ENCODE peak calls at places on chromosomes 5 and 9, in eight cellular contexts. X, R, P, S, D, L, U and Y are unnamed samples.

GRCh38 chr5:178590141-178590923 is at the start of gene COL23A1:
- DNase-seq in X (peak; percentile 54), R (peak; percentile 59), P (peak; percentile 47), S (peak; percentile 60), D (peak; percentile 23), L (peak; percentile 84), U (peak; percentile 90), Y (peak; percentile 73)

GRCh38 chr9:36099718-36100117 is 36.8 kb upstream of the GLIPR2 start:
- DNase-seq in X (no peak), R (no peak), P (no peak), S (no peak), D (no peak), L (no peak), U (no peak), Y (no peak)

GRCh38 chr5:1168751-1169607 is 32.4 kb upstream of the SLC6A19 start:
- DNase-seq in X (no peak), R (no peak), P (no peak), S (no peak), D (no peak), L (no peak), U (no peak), Y (no peak)

GRCh38 chr5:69019665-69020064 is 74.1 kb upstream of the SLC30A5 start:
- DNase-seq in X (no peak), R (no peak), P (no peak), S (no peak), D (no peak), L (no peak), U (no peak), Y (no peak)

GRCh38 chr9:128979111-128979510 is 31.6 kb downstream of the NUP188 start:
- DNase-seq in X (no peak), R (no peak), P (no peak), S (no peak), D (no peak), L (no peak), U (no peak), Y (no peak)

GRCh38 chr5:109857405-109858031 is 167.8 kb downstream of the MAN2A1 start:
- DNase-seq in X (peak; percentile 29), R (no peak), P (no peak), S (no peak), D (no peak), L (no peak), U (no peak), Y (no peak)

GRCh38 chr5:132557425-132557805 is 638 bp downstream of the RAD50 start:
- DNase-seq in X (peak; percentile 39), R (peak; percentile 31), P (peak; percentile 47), S (peak; percentile 66), D (no peak), L (peak; percentile 21), U (peak; percentile 18), Y (peak; percentile 10)

GRCh38 chr5:173984218-173984617 is 4.8 kb upstream of the C5orf47 start:
- DNase-seq in X (peak; percentile 39), R (no peak), P (peak; percentile 52), S (no peak), D (no peak), L (no peak), U (peak; percentile 58), Y (no peak)

GRCh38 chr5:54725391-54726280 is 208.1 kb downstream of the SNX18 start:
- DNase-seq in X (peak; percentile 75), R (peak; percentile 20), P (peak; percentile 20), S (no peak), D (no peak), L (no peak), U (no peak), Y (no peak)

GRCh38 chr5:134349463-134349862 is 17.5 kb downstream of the CDKL3 start:
- DNase-seq in X (no peak), R (no peak), P (no peak), S (no peak), D (no peak), L (no peak), U (no peak), Y (no peak)

GRCh38 chr5:106459541-106459940 is 1211.2 kb downstream of the EFNA5 start:
- DNase-seq in X (no peak), R (no peak), P (peak; percentile 72), S (no peak), D (peak; percentile 3), L (no peak), U (no peak), Y (no peak)

GRCh38 chr9:92989561-92989960 is 42.2 kb downstream of the FGD3 start:
- DNase-seq in X (no peak), R (no peak), P (no peak), S (no peak), D (no peak), L (no peak), U (no peak), Y (no peak)

GRCh38 chr9:92983984-92984589 is 36.8 kb downstream of the FGD3 start:
- DNase-seq in X (peak; percentile 11), R (no peak), P (peak; percentile 30), S (no peak), D (no peak), L (no peak), U (no peak), Y (no peak)

GRCh38 chr9:92984976-92985375 is 37.7 kb downstream of the FGD3 start:
- DNase-seq in X (no peak), R (no peak), P (no peak), S (no peak), D (no peak), L (no peak), U (no peak), Y (no peak)

GRCh38 chr9:92988215-92988731 is 41.0 kb downstream of the FGD3 start:
- DNase-seq in X (peak; percentile 83), R (peak; percentile 64), P (no peak), S (no peak), D (no peak), L (no peak), U (no peak), Y (no peak)

DNA sequence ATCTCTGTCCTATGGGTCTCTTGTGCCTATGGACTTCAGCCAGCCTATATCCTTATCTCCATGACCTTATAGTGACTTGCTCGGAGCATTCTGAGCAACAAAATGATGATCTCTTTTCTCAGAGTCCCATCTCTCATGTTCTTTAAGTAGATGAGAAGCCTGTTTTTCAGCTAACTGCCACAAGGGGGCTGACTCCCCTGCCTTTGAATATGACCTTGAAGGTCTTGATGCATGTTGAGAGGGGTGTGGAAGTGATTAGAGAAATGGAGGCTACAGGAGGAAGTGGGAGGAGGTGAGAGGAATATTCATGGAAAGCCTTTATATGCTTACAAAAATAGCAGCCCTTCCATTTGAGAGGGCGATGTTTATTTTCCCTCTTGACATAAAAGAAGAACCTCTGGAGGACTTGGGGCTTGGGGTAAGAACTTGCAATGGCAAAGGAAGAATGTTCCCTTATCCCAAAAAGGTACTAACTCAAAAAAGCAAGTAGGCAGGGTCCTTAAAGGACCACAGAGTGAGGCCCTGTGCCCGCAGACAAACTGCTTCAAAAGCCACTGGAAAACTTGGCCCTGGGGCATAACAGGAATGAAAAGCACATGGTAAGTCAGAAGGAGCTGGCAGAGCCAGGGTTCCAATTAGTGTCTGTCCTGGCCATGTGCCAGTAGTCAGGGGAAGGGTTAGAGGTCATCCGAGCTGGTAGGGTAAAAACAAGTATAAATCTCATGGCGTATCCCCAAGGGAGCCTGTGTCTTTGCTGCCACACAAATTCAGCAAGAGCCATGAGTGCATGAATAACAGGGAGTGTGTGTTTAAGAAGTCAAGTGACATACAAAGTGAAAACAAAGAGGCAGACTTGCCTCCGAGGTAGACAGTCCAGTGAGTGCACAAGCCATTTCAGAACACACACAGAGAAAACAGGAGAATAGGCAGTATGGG is 39.1 kb downstream of the FGD3 start:
- DNase-seq in X (no peak), R (no peak), P (peak; percentile 38), S (no peak), D (no peak), L (no peak), U (no peak), Y (no peak)
- TF ChIP-seq CTCF in X (peak; percentile 40), R (peak; percentile 28), P (peak; percentile 55), S (peak; percentile 36), D (peak; percentile 41), L (peak; percentile 38), U (peak; percentile 56), Y (peak; percentile 31)

GRCh38 chr5:4947899-4948556 is 192.1 kb upstream of the ADAMTS16 start:
- DNase-seq in X (no peak), R (no peak), P (no peak), S (no peak), D (no peak), L (no peak), U (no peak), Y (no peak)

GRCh38 chr5:4949108-4949507 is 191.0 kb upstream of the ADAMTS16 start:
- DNase-seq in X (no peak), R (no peak), P (no peak), S (no peak), D (no peak), L (no peak), U (no peak), Y (no peak)

GRCh38 chr5:4942831-4943178 is 197.3 kb upstream of the ADAMTS16 start:
- DNase-seq in X (no peak), R (no peak), P (no peak), S (no peak), D (no peak), L (no peak), U (no peak), Y (no peak)

GRCh38 chr5:4945296-4945695 is 194.8 kb upstream of the ADAMTS16 start:
- DNase-seq in X (no peak), R (no peak), P (no peak), S (no peak), D (no peak), L (no peak), U (no peak), Y (no peak)

DNA sequence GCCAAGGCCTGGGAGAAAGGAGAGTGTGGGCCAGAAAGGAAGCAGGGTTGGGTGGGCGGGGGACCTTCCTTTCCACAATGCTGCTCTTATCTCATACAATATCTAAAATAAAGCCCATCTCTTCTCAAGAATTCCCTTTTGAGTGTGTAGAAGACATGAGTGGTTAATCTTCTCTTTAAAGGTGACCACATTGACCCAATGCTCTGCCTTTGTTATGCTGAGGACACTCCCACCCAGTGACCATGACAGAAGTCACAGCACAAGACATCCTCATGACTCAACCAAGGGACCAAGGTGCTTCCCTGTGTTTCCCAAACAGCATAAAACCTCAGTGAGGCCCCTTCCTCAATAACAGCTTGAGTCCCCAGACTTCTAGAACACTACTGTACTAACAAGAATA is 193.0 kb upstream of the ADAMTS16 start:
- DNase-seq in X (no peak), R (no peak), P (no peak), S (no peak), D (no peak), L (no peak), U (no peak), Y (no peak)
- TF ChIP-seq CTCF in X (no peak), R (no peak), P (no peak), S (no peak), D (no peak), L (no peak), U (no peak), Y (no peak)

GRCh38 chr9:79408617-79409016 is 163.1 kb upstream of the TLE4 start:
- DNase-seq in X (no peak), R (no peak), P (no peak), S (no peak), D (no peak), L (no peak), U (no peak), Y (no peak)

GRCh38 chr9:79403495-79403894 is 168.3 kb upstream of the TLE4 start:
- DNase-seq in X (no peak), R (no peak), P (no peak), S (no peak), D (no peak), L (no peak), U (no peak), Y (no peak)

GRCh38 chr9:79408200-79408599 is 163.6 kb upstream of the TLE4 start:
- DNase-seq in X (no peak), R (no peak), P (no peak), S (no peak), D (no peak), L (no peak), U (no peak), Y (no peak)
- TF ChIP-seq CTCF in X (no peak), R (no peak), P (no peak), S (no peak), D (no peak), L (no peak), U (no peak), Y (no peak)

GRCh38 chr5:168347786-168348414 is 56.5 kb downstream of the WWC1 start:
- DNase-seq in X (no peak), R (no peak), P (no peak), S (no peak), D (no peak), L (no peak), U (no peak), Y (no peak)
- TF ChIP-seq CTCF in X (no peak), R (no peak), P (no peak), S (no peak), D (no peak), L (no peak), U (no peak), Y (no peak)